ENCODE peak calls at places on chromosomes 12 and 14, in four cellular contexts. U, S, I and M are unnamed samples. For H3K4me1, the result is how much of the 10 kb centered on the place peaks cover.

GRCh38 chr14:22084393-22085281 is 411.0 kb upstream of the OR4E1 start:
- DNase-seq in U (peak), S (peak), I (peak), M (peak)

GRCh38 chr14:89430271-89430620 is 13.2 kb upstream of the FOXN3 start:
- DNase-seq in U (no peak), S (no peak), I (no peak), M (no peak)

GRCh38 chr14:73250781-73251500 is 13.6 kb downstream of the PAPLN start:
- DNase-seq in U (no peak), S (no peak), I (no peak), M (no peak)

GRCh38 chr14:60723218-60724079 is 702 bp downstream of the SIX4 start:
- DNase-seq in U (peak), S (peak), I (peak), M (peak)

GRCh38 chr12:107319536-107320030 is 226.2 kb upstream of the CRY1 start:
- DNase-seq in U (no peak), S (no peak), I (no peak), M (no peak)

GRCh38 chr12:6772729-6773661 is 675 bp downstream of the LAG3 start:
- DNase-seq in U (no peak), S (no peak), I (no peak), M (no peak)

GRCh38 chr12:124586756-124587155 is 19.3 kb upstream of the NCOR2 start:
- DNase-seq in U (no peak), S (peak), I (peak), M (no peak)

GRCh38 chr12:22334696-22335290 is at the start of gene ST8SIA1:
- DNase-seq in U (peak), S (no peak), I (peak), M (peak)

GRCh38 chr12:52232916-52233461 is at the start of gene KRT7:
- DNase-seq in U (no peak), S (peak), I (no peak), M (peak)

GRCh38 chr14:89337912-89338311 is 79.1 kb downstream of the FOXN3 start:
- DNase-seq in U (peak), S (no peak), I (no peak), M (no peak)

GRCh38 chr14:96089401-96089800 is 50.2 kb downstream of the C14orf132 start:
- DNase-seq in U (no peak), S (no peak), I (no peak), M (no peak)

GRCh38 chr12:95733156-95733825 is 57.3 kb downstream of the NTN4 start:
- DNase-seq in U (no peak), S (peak), I (peak), M (no peak)

GRCh38 chr14:99754141-99755067 is 38.8 kb upstream of the EML1 start:
- DNase-seq in U (no peak), S (peak), I (no peak), M (no peak)

GRCh38 chr14:99879401-99880295 is 86.4 kb downstream of the EML1 start:
- DNase-seq in U (no peak), S (peak), I (no peak), M (no peak)

GRCh38 chr12:32134144-32134888 is 27.7 kb downstream of the BICD1 start:
- DNase-seq in U (no peak), S (peak), I (no peak), M (no peak)

GRCh38 chr12:52149182-52149641 is 42.6 kb downstream of the KRT80 start:
- DNase-seq in U (no peak), S (no peak), I (peak), M (no peak)

GRCh38 chr12:4273651-4274395 is at the start of gene CCND2:
- DNase-seq in U (peak), S (no peak), I (peak), M (peak)

GRCh38 chr14:39396448-39396847 is 35.8 kb downstream of the FBXO33 start:
- DNase-seq in U (no peak), S (no peak), I (no peak), M (no peak)

GRCh38 chr12:53211476-53212381 is 4.7 kb upstream of the ITGB7 start:
- DNase-seq in U (no peak), S (no peak), I (no peak), M (no peak)

GRCh38 chr12:59453461-59453860 is 142.4 kb upstream of the SLC16A7 start:
- DNase-seq in U (no peak), S (no peak), I (no peak), M (no peak)

GRCh38 chr14:64701660-64702059 is 2.6 kb upstream of the PLEKHG3 start:
- DNase-seq in U (no peak), S (peak), I (no peak), M (no peak)

GRCh38 chr12:126353604-126354003 is 1288.4 kb downstream of the AACS start:
- DNase-seq in U (no peak), S (no peak), I (no peak), M (no peak)

GRCh38 chr14:104925214-104925899 is 678 bp downstream of the PLD4 start:
- DNase-seq in U (no peak), S (no peak), I (no peak), M (no peak)

GRCh38 chr14:33657478-33657877 is 293.4 kb downstream of the EGLN3 start:
- DNase-seq in U (no peak), S (peak), I (no peak), M (no peak)

GRCh38 chr14:44699391-44699790 is 192.3 kb upstream of the FSCB start:
- DNase-seq in U (no peak), S (no peak), I (no peak), M (no peak)

GRCh38 chr14:98185036-98185435 is 1087.0 kb downstream of the BCL11B start:
- DNase-seq in U (no peak), S (no peak), I (no peak), M (no peak)

GRCh38 chr12:666766-667308 is 3.6 kb upstream of the NINJ2 start:
- DNase-seq in U (no peak), S (peak), I (no peak), M (no peak)

GRCh38 chr12:82627799-82628198 is 58.9 kb upstream of the TMTC2 start:
- DNase-seq in U (no peak), S (peak), I (no peak), M (no peak)

GRCh38 chr12:46493352-46494209 is 121.0 kb upstream of the SLC38A2 start:
- DNase-seq in U (no peak), S (peak), I (no peak), M (no peak)

GRCh38 chr14:102396531-102396930 is 33.8 kb downstream of the TECPR2 start:
- DNase-seq in U (no peak), S (no peak), I (no peak), M (no peak)

GRCh38 chr14:69354383-69355154 is 43.5 kb downstream of the ERH start:
- DNase-seq in U (no peak), S (no peak), I (peak), M (no peak)

GRCh38 chr12:63308701-63309100 is 157.7 kb upstream of the AVPR1A start:
- DNase-seq in U (peak), S (no peak), I (no peak), M (no peak)

GRCh38 chr14:75088566-75089373 is 19.3 kb downstream of the ZC2HC1C start:
- DNase-seq in U (peak), S (peak), I (peak), M (peak)

GRCh38 chr12:15662983-15663659 is 126.1 kb downstream of the EPS8 start:
- DNase-seq in U (no peak), S (peak), I (no peak), M (no peak)

GRCh38 chr14:22839159-22839779 is 2.9 kb downstream of the MMP14 start:
- DNase-seq in U (no peak), S (no peak), I (no peak), M (no peak)

GRCh38 chr12:91414147-91414546 is 231.5 kb upstream of the DCN start:
- DNase-seq in U (no peak), S (no peak), I (no peak), M (no peak)

GRCh38 chr14:24394275-24394674 is 4.5 kb upstream of the NYNRIN start:
- DNase-seq in U (no peak), S (peak), I (no peak), M (no peak)

GRCh38 chr14:53325176-53325806 is 172.2 kb upstream of the DDHD1 start:
- DNase-seq in U (no peak), S (peak), I (no peak), M (no peak)

DNA sequence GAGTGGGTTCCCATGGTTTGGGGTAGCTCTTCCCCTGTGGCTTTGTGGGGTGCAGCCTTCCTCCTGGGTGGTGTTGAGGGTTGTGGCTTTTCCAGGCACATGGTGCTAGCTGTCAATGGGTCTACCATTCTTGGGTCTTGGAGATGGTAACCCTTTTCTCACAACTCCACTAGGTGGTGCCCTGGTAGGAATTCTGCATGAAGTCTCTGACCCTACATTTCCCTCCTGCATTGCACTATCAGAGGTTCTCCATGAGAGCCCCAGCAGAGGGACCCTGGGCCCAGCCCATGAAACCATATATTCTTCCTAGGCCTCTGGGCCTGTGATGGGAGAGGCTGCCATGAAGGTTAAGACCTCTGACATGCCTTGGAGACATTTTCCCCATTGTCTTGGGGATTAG is 1093.3 kb downstream of the SLC16A7 start:
- DNase-seq in U (no peak), S (no peak), I (no peak), M (no peak)
- TF ChIP-seq CTCF in U (no peak), S (peak), I (no peak), M (no peak)

GRCh38 chr12:89663577-89664357 is 44.9 kb downstream of the ATP2B1 start:
- DNase-seq in U (no peak), S (peak), I (no peak), M (no peak)
- H3K27ac ChIP-seq in U (no peak), S (peak), I (no peak), M (no peak)

GRCh38 chr12:57212701-57213067 is 3.9 kb upstream of the NXPH4 start:
- DNase-seq in U (no peak), S (no peak), I (no peak), M (no peak)
- H3K4me1 ChIP-seq in U (half or more), S (under half), I (under half), M (under half)

GRCh38 chr14:36646664-36647416 is 14.8 kb upstream of the PAX9 start:
- DNase-seq in U (no peak), S (no peak), I (no peak), M (no peak)
- TF ChIP-seq CTCF in U (no peak), S (no peak), I (no peak), M (peak)

DNA sequence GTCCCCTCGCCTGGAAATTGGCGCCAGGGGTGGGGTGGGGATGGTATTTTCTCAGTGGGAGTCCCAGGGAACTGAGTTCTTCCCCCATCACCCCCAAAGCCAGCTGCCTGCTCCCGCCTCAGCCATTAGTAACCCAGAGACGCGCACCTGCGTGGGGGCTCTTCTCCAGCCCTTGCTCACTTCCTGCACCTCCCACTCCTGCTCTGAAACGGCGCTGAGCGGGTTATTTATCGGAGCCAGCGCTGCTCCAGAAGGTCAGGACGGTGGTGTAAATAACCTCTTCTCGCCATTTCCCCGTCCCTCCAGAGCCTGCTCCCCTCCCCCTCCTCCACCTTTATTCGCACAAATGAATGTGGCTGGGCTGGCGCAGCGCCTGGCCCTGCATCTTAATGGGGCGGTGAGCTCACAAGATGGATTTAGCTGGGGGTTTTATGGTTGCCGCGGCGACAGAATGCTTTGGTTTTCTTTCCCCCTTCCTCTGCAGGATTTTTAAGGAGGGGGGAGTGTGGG is 12.2 kb downstream of the GPR84 start:
- DNase-seq in U (peak), S (no peak), I (no peak), M (peak)
- H3K27ac ChIP-seq in U (peak), S (no peak), I (no peak), M (peak)